ENCODE peak calls at places on chromosomes 11 and 22, in four cellular contexts. A is kidney tubule cell, Z is NCI-H187 treated with DMSO at 0.1 percent for 48 hours, N is A549. T is an unnamed sample.

GRCh38 chr22:46671824-46672432 is 51.7 kb downstream of the GRAMD4 start:
- DNase-seq in A (no peak), Z (no peak), N (no peak), T (no peak)

GRCh38 chr22:44166448-44166847 is 14.3 kb upstream of the PARVG start:
- DNase-seq in A (no peak), Z (no peak), N (no peak), T (no peak)

GRCh38 chr11:33016654-33017053 is 976 bp downstream of the DEPDC7 start:
- DNase-seq in A (no peak), Z (no peak), N (no peak), T (no peak)

GRCh38 chr22:32649515-32650200 is 151.8 kb upstream of the TIMP3 start:
- DNase-seq in A (peak), Z (no peak), N (peak), T (no peak)

GRCh38 chr11:111983187-111983986 is 41.8 kb upstream of the DLAT start:
- DNase-seq in A (peak), Z (no peak), N (peak), T (peak)

GRCh38 chr11:1339066-1339675 is 29.7 kb upstream of the TOLLIP start:
- DNase-seq in A (no peak), Z (no peak), N (no peak), T (no peak)

GRCh38 chr11:125626381-125626950 is 1.5 kb downstream of the CHEK1 start:
- DNase-seq in A (no peak), Z (peak), N (no peak), T (no peak)

GRCh38 chr22:48705917-48706605 is 1121.6 kb downstream of the BRD1 start:
- DNase-seq in A (no peak), Z (no peak), N (no peak), T (no peak)

GRCh38 chr11:65430406-65431217 is 8.0 kb downstream of the NEAT1 start:
- DNase-seq in A (peak), Z (no peak), N (peak), T (no peak)

GRCh38 chr22:30249049-30250038 is 2.8 kb upstream of the LIF start:
- DNase-seq in A (peak), Z (no peak), N (no peak), T (no peak)

GRCh38 chr22:42613869-42614268 is 814 bp downstream of the POLDIP3 start:
- DNase-seq in A (peak), Z (no peak), N (no peak), T (no peak)

GRCh38 chr11:130726234-130726559 is 190.1 kb downstream of the SNX19 start:
- DNase-seq in A (no peak), Z (no peak), N (no peak), T (no peak)

GRCh38 chr11:118938491-118939411 is 13.0 kb upstream of the BCL9L start:
- DNase-seq in A (peak), Z (no peak), N (peak), T (no peak)

GRCh38 chr22:16608931-16609330 is 16.3 kb upstream of the CCT8L2 start:
- DNase-seq in A (peak), Z (no peak), N (no peak), T (no peak)

GRCh38 chr11:35260342-35260985 is 121.5 kb downstream of the CD44 start:
- DNase-seq in A (no peak), Z (no peak), N (peak), T (no peak)

GRCh38 chr22:22710719-22711531 is 66.5 kb downstream of the GGTLC2 start:
- DNase-seq in A (peak), Z (no peak), N (peak), T (peak)

GRCh38 chr22:35959121-35959800 is 69.4 kb downstream of the RBFOX2 start:
- DNase-seq in A (no peak), Z (no peak), N (no peak), T (no peak)

GRCh38 chr11:73579641-73580434 is 18.1 kb downstream of the FAM168A start:
- DNase-seq in A (no peak), Z (no peak), N (no peak), T (no peak)

GRCh38 chr11:120178441-120179070 is 32.3 kb upstream of the OAF start:
- DNase-seq in A (no peak), Z (no peak), N (no peak), T (no peak)

GRCh38 chr11:827146-827860 is 416 bp upstream of the CRACR2B start:
- DNase-seq in A (peak), Z (no peak), N (no peak), T (no peak)

GRCh38 chr11:113991170-113991569 is 16.3 kb downstream of the HTR3A start:
- DNase-seq in A (peak), Z (no peak), N (no peak), T (peak)

GRCh38 chr11:46121724-46122477 is 647 bp upstream of the PHF21A start:
- DNase-seq in A (peak), Z (peak), N (peak), T (peak)

GRCh38 chr11:47161134-47161854 is 15.4 kb downstream of the ARFGAP2 start:
- DNase-seq in A (peak), Z (no peak), N (peak), T (peak)

GRCh38 chr11:125464266-125464662 is 31.8 kb downstream of the FEZ1 start:
- DNase-seq in A (peak), Z (no peak), N (peak), T (no peak)

GRCh38 chr11:117837791-117838190 is 13.2 kb upstream of the FXYD2 start:
- DNase-seq in A (no peak), Z (no peak), N (no peak), T (no peak)

GRCh38 chr11:120526241-120526640 is 14.7 kb downstream of the GRIK4 start:
- DNase-seq in A (no peak), Z (no peak), N (no peak), T (no peak)

GRCh38 chr22:27474112-27474571 is 327.4 kb downstream of the MN1 start:
- DNase-seq in A (peak), Z (no peak), N (no peak), T (no peak)

GRCh38 chr22:19873138-19873959 is 18.7 kb upstream of the GNB1L start:
- DNase-seq in A (no peak), Z (no peak), N (no peak), T (no peak)

GRCh38 chr11:133981156-133981555 is 24.4 kb upstream of the IGSF9B start:
- DNase-seq in A (no peak), Z (no peak), N (no peak), T (no peak)

GRCh38 chr11:33040127-33040861 is 922 bp downstream of the TCP11L1 start:
- DNase-seq in A (peak), Z (no peak), N (peak), T (no peak)

GRCh38 chr22:32501797-32502290 is 27.2 kb downstream of the FBXO7 start:
- DNase-seq in A (no peak), Z (no peak), N (no peak), T (no peak)

GRCh38 chr11:116641561-116642045 is 131.2 kb downstream of the BUD13 start:
- DNase-seq in A (peak), Z (no peak), N (peak), T (peak)